ENCODE peak calls at places on chromosomes 6 and 20, in eight cellular contexts. M is hepatic stellate cell; B is psoas muscle; F is pancreas; I is stimulated activated CD8-positive, alpha-beta memory T cell treated with anti-CD3 and anti-CD28 coated beads, Interleukin-2, amount 100 ng/mL, for 1 hour; N is AG04450; A is tibial artery; L is NCI-H2107. J is an unnamed sample.

GRCh38 chr20:19806806-19807691 is 49.0 kb downstream of the RIN2 start:
- DNase-seq in A (no peak), B (no peak), N (no peak), I (no peak), M (no peak), L (no peak), F (peak; percentile 29), J (no peak)

GRCh38 chr6:169793408-169793807 is 42.0 kb downstream of the ERMARD start:
- DNase-seq in F (no peak), B (no peak), N (no peak), M (no peak), A (no peak), L (no peak), I (no peak), J (no peak)

GRCh38 chr6:65117854-65118409 is 589.1 kb downstream of the EYS start:
- DNase-seq in N (no peak), M (no peak), A (no peak), L (no peak), I (no peak), F (no peak), B (no peak), J (no peak)

GRCh38 chr20:11216451-11217314 is 542.9 kb upstream of the JAG1 start:
- DNase-seq in A (no peak), I (no peak), N (no peak), M (no peak), L (no peak), F (no peak), B (no peak), J (no peak)

GRCh38 chr6:474454-475185 is 83.1 kb downstream of the IRF4 start:
- DNase-seq in B (no peak), F (no peak), N (no peak), M (no peak), A (no peak), L (no peak), I (peak; percentile 36), J (no peak)

GRCh38 chr20:40286991-40287531 is 402.0 kb downstream of the MAFB start:
- DNase-seq in M (no peak), A (peak; percentile 83), L (no peak), I (no peak), N (no peak), B (peak; percentile 83), F (peak; percentile 32), J (peak; percentile 14)

GRCh38 chr20:51484141-51484815 is 58.2 kb downstream of the NFATC2 start:
- DNase-seq in M (no peak), N (no peak), L (no peak), F (no peak), A (no peak), I (no peak), B (no peak), J (no peak)

GRCh38 chr6:47126647-47127339 is 84.7 kb upstream of the ADGRF1 start:
- DNase-seq in B (no peak), F (peak; percentile 23), L (no peak), A (no peak), I (no peak), M (no peak), N (no peak), J (no peak)

GRCh38 chr6:41334482-41335023 is 855 bp upstream of the NCR2 start:
- DNase-seq in N (no peak), B (no peak), M (no peak), L (no peak), I (no peak), A (no peak), F (no peak), J (no peak)

GRCh38 chr20:56629464-56630085 is 469 bp downstream of the TFAP2C start:
- DNase-seq in F (no peak), B (no peak), M (no peak), N (no peak), L (no peak), I (no peak), A (no peak), J (no peak)

GRCh38 chr6:55678330-55679224 is 99.6 kb upstream of the HMGCLL1 start:
- DNase-seq in I (no peak), F (no peak), L (no peak), N (no peak), M (no peak), A (no peak), B (no peak), J (no peak)

GRCh38 chr20:59808729-59809381 is 124.6 kb downstream of the SYCP2 start:
- DNase-seq in I (no peak), N (no peak), B (no peak), A (no peak), F (no peak), L (no peak), M (no peak), J (no peak)

GRCh38 chr6:159988983-159989454 is 20.1 kb downstream of the IGF2R start:
- DNase-seq in I (no peak), L (no peak), M (no peak), F (no peak), B (no peak), A (no peak), N (no peak), J (no peak)

GRCh38 chr6:89724981-89725380 is 86.4 kb upstream of the LYRM2 start:
- DNase-seq in F (no peak), I (no peak), A (no peak), B (no peak), M (no peak), N (no peak), L (no peak), J (no peak)

GRCh38 chr6:83889625-83890024 is 30.1 kb downstream of the CYB5R4 start:
- DNase-seq in I (no peak), L (no peak), F (no peak), M (no peak), N (no peak), A (no peak), B (no peak), J (no peak)

GRCh38 chr6:151306269-151306783 is 66.6 kb downstream of the AKAP12 start:
- DNase-seq in B (no peak), A (no peak), L (no peak), I (no peak), N (no peak), F (no peak), M (no peak), J (no peak)

GRCh38 chr20:44720994-44721784 is 6.0 kb downstream of the CCN5 start:
- DNase-seq in N (no peak), L (no peak), B (no peak), I (no peak), M (peak; percentile 61), F (no peak), A (peak; percentile 78), J (no peak)

GRCh38 chr6:75023634-75024033 is 182.2 kb downstream of the COL12A1 start:
- DNase-seq in N (no peak), B (no peak), L (no peak), F (no peak), A (no peak), I (no peak), M (no peak), J (no peak)

GRCh38 chr20:62288535-62289105 is 14.2 kb upstream of the ADRM1 start:
- DNase-seq in L (no peak), I (no peak), M (no peak), F (no peak), A (no peak), B (no peak), N (no peak), J (no peak)

GRCh38 chr20:37511605-37512275 is 9.3 kb upstream of the NNAT start:
- DNase-seq in B (no peak), N (no peak), I (no peak), F (no peak), A (no peak), M (peak; percentile 72), L (no peak), J (no peak)

GRCh38 chr20:17622086-17622850 is 52.4 kb downstream of the DSTN start:
- DNase-seq in F (no peak), M (no peak), B (no peak), N (no peak), L (no peak), I (no peak), A (peak; percentile 9), J (no peak)

GRCh38 chr6:22006795-22007194 is 290.0 kb downstream of the PRL start:
- DNase-seq in B (no peak), F (no peak), A (no peak), N (no peak), I (no peak), M (no peak), L (no peak), J (no peak)

GRCh38 chr20:1900321-1900791 is 5.1 kb downstream of the SIRPA start:
- DNase-seq in I (no peak), L (no peak), A (peak; percentile 45), B (peak; percentile 71), M (peak; percentile 85), N (peak; percentile 60), F (peak; percentile 55), J (no peak)

GRCh38 chr6:131398176-131398575 is 174.8 kb upstream of the ARG1 start:
- DNase-seq in I (no peak), M (no peak), N (no peak), F (peak; percentile 21), L (no peak), A (no peak), B (no peak), J (no peak)

J was measured in GOT3.